ENCODE peak calls at places on chromosome 21, in eight cellular contexts. W is ovary; E is CD4-positive, alpha-beta T cell; S is mammary epithelial cell; X is PC-3; L is upper lobe of left lung; K is right lobe of liver; G is A549. I is an unnamed sample.

GRCh38 chr21:27581168-27581567 is 614.3 kb upstream of the ADAMTS5 start:
- DNase-seq in E (no peak), K (no peak), X (peak; percentile 71), L (no peak), W (no peak), S (peak; percentile 92), G (no peak), I (peak; percentile 25)

GRCh38 chr21:33380483-33380998 is 22.7 kb upstream of the IFNGR2 start:
- DNase-seq in K (peak; percentile 89), W (peak; percentile 83), E (peak; percentile 49), S (peak; percentile 98), X (peak; percentile 99), L (peak; percentile 96), G (peak; percentile 95), I (peak; percentile 87)

GRCh38 chr21:33020558-33021100 is 5.1 kb upstream of the OLIG2 start:
- DNase-seq in K (no peak), L (no peak), E (no peak), X (no peak), W (no peak), S (no peak), G (no peak), I (no peak)

GRCh38 chr21:42220138-42220701 is 1.3 kb downstream of the ABCG1 start:
- DNase-seq in W (peak; percentile 39), S (peak; percentile 77), X (peak; percentile 84), K (peak; percentile 51), E (peak; percentile 67), G (peak; percentile 70), L (peak; percentile 72), I (peak; percentile 69)

GRCh38 chr21:41507521-41508414 is at the start of gene TMPRSS2:
- DNase-seq in W (no peak), S (peak; percentile 17), X (peak; percentile 68), L (peak; percentile 72), K (peak; percentile 90), E (no peak), G (no peak), I (no peak)

GRCh38 chr21:37257967-37258877 is 8.9 kb downstream of the VPS26C start:
- DNase-seq in K (peak; percentile 81), W (peak; percentile 70), X (peak; percentile 60), E (peak; percentile 69), S (peak; percentile 81), G (peak; percentile 84), L (peak; percentile 64), I (peak; percentile 67)

GRCh38 chr21:18801468-18801867 is 397.9 kb upstream of the TMPRSS15 start:
- DNase-seq in X (peak; percentile 71), G (peak; percentile 0), S (no peak), K (no peak), W (no peak), L (no peak), E (no peak), I (peak; percentile 5)

GRCh38 chr21:20259035-20259867 is 739.0 kb upstream of the NCAM2 start:
- DNase-seq in K (no peak), S (no peak), W (no peak), L (no peak), E (no peak), G (no peak), X (no peak), I (no peak)

GRCh38 chr21:42796327-42797062 is 82.8 kb downstream of the WDR4 start:
- DNase-seq in K (no peak), X (no peak), G (no peak), W (no peak), S (no peak), E (no peak), L (no peak), I (no peak)

GRCh38 chr21:17900281-17900989 is 81.3 kb upstream of the C21orf91 start:
- DNase-seq in S (no peak), L (no peak), K (no peak), X (no peak), G (no peak), W (no peak), E (no peak), I (no peak)

GRCh38 chr21:42659416-42660117 is 6.1 kb downstream of the PDE9A start:
- DNase-seq in L (no peak), K (no peak), S (no peak), X (no peak), E (no peak), G (no peak), W (no peak), I (no peak)

GRCh38 chr21:35563885-35564451 is 496.4 kb downstream of the SETD4 start:
- DNase-seq in W (peak; percentile 21), K (peak; percentile 27), E (no peak), G (no peak), L (peak; percentile 28), S (no peak), X (no peak), I (no peak)

GRCh38 chr21:17461014-17461413 is 51.8 kb upstream of the CXADR start:
- DNase-seq in K (peak; percentile 41), W (peak; percentile 24), L (peak; percentile 54), E (no peak), S (peak; percentile 70), X (peak; percentile 31), G (peak; percentile 26), I (peak; percentile 44)

GRCh38 chr21:37047079-37047478 is 25.8 kb downstream of the PIGP start:
- DNase-seq in W (no peak), E (no peak), K (no peak), X (peak; percentile 83), G (peak; percentile 10), L (no peak), S (peak; percentile 71), I (no peak)

GRCh38 chr21:45431781-45432572 is 27.0 kb downstream of the COL18A1 start:
- DNase-seq in W (no peak), K (no peak), X (no peak), S (no peak), G (no peak), E (no peak), L (no peak), I (no peak)

GRCh38 chr21:45430521-45431501 is 25.8 kb downstream of the COL18A1 start:
- DNase-seq in W (no peak), L (no peak), G (no peak), E (no peak), K (no peak), X (no peak), S (no peak), I (no peak)

GRCh38 chr21:45433301-45433700 is 28.3 kb downstream of the COL18A1 start:
- DNase-seq in W (no peak), L (no peak), G (no peak), S (no peak), X (no peak), K (no peak), E (no peak), I (no peak)

GRCh38 chr21:45433911-45434644 is 29.1 kb downstream of the COL18A1 start:
- DNase-seq in X (no peak), S (no peak), E (no peak), K (no peak), W (no peak), L (no peak), G (no peak), I (no peak)

DNA sequence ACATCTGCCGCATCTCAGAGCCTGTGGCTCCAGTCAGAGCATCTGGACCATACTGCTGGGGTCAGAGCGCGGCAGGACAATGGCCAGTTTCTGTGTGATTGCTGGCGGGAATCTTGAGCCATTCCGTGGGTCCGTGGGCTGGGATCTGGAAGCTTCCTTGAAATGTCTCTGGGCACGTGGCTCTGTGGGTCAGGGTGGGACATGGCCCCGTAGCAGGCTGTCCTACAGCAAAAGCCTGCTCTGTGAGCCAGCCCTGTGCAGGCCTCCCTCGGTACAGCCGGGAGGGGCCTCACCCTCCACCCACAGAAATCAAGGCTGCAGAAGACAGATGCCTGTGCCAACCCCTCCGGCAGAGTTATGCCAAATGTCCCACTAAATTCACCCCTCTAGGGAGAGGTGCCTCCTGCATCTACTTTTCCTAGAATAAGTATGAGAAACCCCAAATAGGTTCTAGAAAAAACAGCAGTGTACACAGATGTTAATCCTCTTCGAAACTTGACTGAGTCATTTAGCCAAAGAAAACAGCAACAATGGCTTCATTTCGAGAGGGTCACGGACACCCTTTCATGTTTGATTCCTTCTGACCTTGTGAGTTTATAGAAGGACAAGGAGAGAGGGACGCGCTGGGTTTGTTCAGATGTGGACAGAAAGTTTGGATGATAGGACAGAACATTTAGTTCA is 27.8 kb downstream of the COL18A1 start:
- DNase-seq in X (no peak), L (no peak), K (no peak), W (no peak), E (no peak), S (no peak), G (no peak), I (no peak)
- TF ChIP-seq CTCF in X (no peak), L (no peak), K (no peak), W (no peak), E (no peak), S (no peak), G (no peak), I (no peak)

DNA sequence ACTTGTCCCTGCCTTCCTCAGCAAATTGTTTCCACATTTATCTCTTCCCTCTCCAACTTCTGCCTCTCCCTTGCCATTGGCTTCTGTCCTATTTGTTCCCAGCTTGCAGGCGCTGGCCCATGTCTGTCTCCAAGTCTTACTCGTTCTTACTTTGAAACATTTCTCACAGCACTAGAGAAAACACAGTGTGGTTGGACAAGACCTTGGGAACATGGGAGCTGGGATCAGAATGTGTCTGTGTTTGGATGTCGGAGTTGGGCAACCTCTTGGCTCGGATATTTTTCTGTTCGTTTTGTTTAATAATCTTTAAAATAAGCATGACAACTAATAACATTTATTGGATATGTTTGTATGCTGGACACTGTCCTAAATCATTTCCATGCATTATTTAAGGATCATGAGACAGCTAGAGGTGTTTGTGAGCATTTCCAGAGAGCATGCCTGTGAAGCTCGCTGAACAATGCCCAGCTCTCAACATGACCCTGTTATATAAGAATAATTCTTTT is 5.9 kb upstream of the BRWD1 start:
- DNase-seq in W (no peak), S (no peak), G (no peak), E (no peak), K (no peak), X (no peak), L (no peak), I (no peak)
- H3K27ac ChIP-seq in W (no peak overlapping the region), S (no peak overlapping the region), G (no peak overlapping the region), E (no peak overlapping the region), K (no peak overlapping the region), X (peak overlapping the region; percentile 28), L (peak overlapping the region; percentile 19), I (no peak overlapping the region)

DNA sequence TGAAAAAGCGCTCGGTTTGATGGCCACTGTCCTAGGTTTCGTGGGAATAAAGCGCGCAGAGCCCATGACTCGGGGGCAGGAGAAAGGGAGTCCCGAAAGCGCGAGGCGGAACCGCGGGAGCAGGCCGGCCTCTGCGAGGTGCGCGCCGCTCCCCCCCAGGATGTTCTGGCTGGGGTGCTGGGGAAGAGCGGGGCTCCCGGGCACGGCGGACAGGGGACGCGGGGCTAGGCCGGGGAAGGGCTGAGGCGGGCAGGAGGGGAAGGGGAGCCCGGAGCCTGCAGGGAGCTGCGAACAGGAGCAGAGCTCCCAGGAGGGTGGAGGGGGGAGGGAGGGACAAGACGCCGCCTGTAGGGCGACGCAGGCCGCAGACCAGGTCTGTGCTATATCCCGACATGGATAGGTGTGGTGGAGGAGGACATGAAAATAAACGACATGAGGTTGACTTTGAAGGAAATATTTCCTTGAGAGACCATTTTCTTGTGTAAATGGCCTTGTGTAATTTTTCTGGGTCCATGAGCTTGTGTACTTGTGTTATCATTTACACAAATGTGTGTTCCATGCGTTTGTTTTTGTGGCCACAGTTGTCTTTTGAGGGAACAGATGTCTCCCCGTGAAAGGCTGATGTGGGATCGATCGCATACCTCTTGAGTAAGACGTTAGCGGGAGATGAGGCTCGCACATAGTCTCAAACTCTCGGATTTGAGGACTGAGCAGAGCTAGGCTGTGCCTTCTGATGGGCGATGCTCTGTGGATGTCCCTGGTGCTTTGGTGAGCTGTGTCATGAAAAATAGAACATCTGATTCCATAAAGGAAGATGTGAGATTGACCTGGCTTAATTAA is 1.3 kb downstream of the PCNT start:
- DNase-seq in X (peak; percentile 66), E (no peak), K (peak; percentile 53), G (peak; percentile 69), S (peak; percentile 54), L (peak; percentile 49), W (peak; percentile 63), I (peak; percentile 58)
- TF ChIP-seq CTCF in X (peak; percentile 30), E (no peak), K (peak; percentile 10), G (peak; percentile 8), S (no peak), L (no peak), W (no peak), I (no peak)

GRCh38 chr21:46393941-46394818 is 64.5 kb upstream of the DIP2A start:
- DNase-seq in G (no peak), E (no peak), K (peak; percentile 49), X (no peak), S (no peak), L (no peak), W (no peak), I (no peak)
- H3K27ac ChIP-seq in G (no peak overlapping the region), E (no peak overlapping the region), K (peak overlapping the region; percentile 89), X (no peak overlapping the region), S (no peak overlapping the region), L (no peak overlapping the region), W (peak overlapping the region; percentile 87), I (peak overlapping the region; percentile 23)

I was measured in RWPE1.